ENCODE peak calls at places on chromosomes 5 and 9, in five cellular contexts. One of them, this sample, is unnamed.

GRCh38 chr5:180141068-180141660 is 67.8 kb downstream of the RASGEF1C start:
- DNase-seq in bronchial epithelial cell: no peak
- DNase-seq in right atrium auricular region: peak
- DNase-seq in cardiac fibroblast: no peak
- DNase-seq in A673: no peak
- DNase-seq in this sample: no peak

GRCh38 chr5:140228364-140228837 is 53.4 kb downstream of the CYSTM1 start:
- DNase-seq in bronchial epithelial cell: no peak
- DNase-seq in right atrium auricular region: no peak
- DNase-seq in cardiac fibroblast: no peak
- DNase-seq in A673: no peak
- DNase-seq in this sample: no peak

GRCh38 chr5:123156577-123157296 is 67.7 kb downstream of the PRDM6 start:
- DNase-seq in bronchial epithelial cell: peak
- DNase-seq in right atrium auricular region: no peak
- DNase-seq in cardiac fibroblast: peak
- DNase-seq in A673: no peak
- DNase-seq in this sample: no peak

GRCh38 chr5:82397741-82398320 is 119.7 kb upstream of the RPS23 start:
- DNase-seq in bronchial epithelial cell: peak
- DNase-seq in right atrium auricular region: no peak
- DNase-seq in cardiac fibroblast: peak
- DNase-seq in A673: no peak
- DNase-seq in this sample: no peak

GRCh38 chr9:115628426-115628825 is 510.5 kb upstream of the TNC start:
- DNase-seq in bronchial epithelial cell: no peak
- DNase-seq in right atrium auricular region: no peak
- DNase-seq in cardiac fibroblast: no peak
- DNase-seq in A673: no peak
- DNase-seq in this sample: no peak

GRCh38 chr5:178651046-178651810 is 24.4 kb upstream of the CLK4 start:
- DNase-seq in bronchial epithelial cell: peak
- DNase-seq in right atrium auricular region: no peak
- DNase-seq in cardiac fibroblast: peak
- DNase-seq in A673: no peak
- DNase-seq in this sample: no peak

GRCh38 chr9:109922617-109923260 is 142.7 kb downstream of the PALM2AKAP2 start:
- DNase-seq in bronchial epithelial cell: no peak
- DNase-seq in right atrium auricular region: no peak
- DNase-seq in cardiac fibroblast: no peak
- DNase-seq in A673: no peak
- DNase-seq in this sample: no peak

GRCh38 chr5:132190161-132190817 is 37.4 kb downstream of the P4HA2 start:
- DNase-seq in bronchial epithelial cell: peak
- DNase-seq in right atrium auricular region: no peak
- DNase-seq in cardiac fibroblast: peak
- DNase-seq in A673: peak
- DNase-seq in this sample: peak

GRCh38 chr5:43110606-43111170 is 10.0 kb upstream of the ZNF131 start:
- DNase-seq in bronchial epithelial cell: peak
- DNase-seq in right atrium auricular region: no peak
- DNase-seq in cardiac fibroblast: no peak
- DNase-seq in A673: no peak
- DNase-seq in this sample: no peak

GRCh38 chr9:88641471-88642240 is 106.7 kb downstream of the NXNL2 start:
- DNase-seq in bronchial epithelial cell: no peak
- DNase-seq in right atrium auricular region: no peak
- DNase-seq in cardiac fibroblast: no peak
- DNase-seq in A673: no peak
- DNase-seq in this sample: no peak

GRCh38 chr5:176647870-176648466 is 684 bp downstream of the TSPAN17 start:
- DNase-seq in bronchial epithelial cell: peak
- DNase-seq in right atrium auricular region: no peak
- DNase-seq in cardiac fibroblast: no peak
- DNase-seq in A673: peak
- DNase-seq in this sample: no peak

GRCh38 chr9:131302244-131303075 is 12.9 kb downstream of the PLPP7 start:
- DNase-seq in bronchial epithelial cell: no peak
- DNase-seq in right atrium auricular region: no peak
- DNase-seq in cardiac fibroblast: no peak
- DNase-seq in A673: no peak
- DNase-seq in this sample: no peak

GRCh38 chr9:122206118-122207046 is 22.4 kb downstream of the LHX6 start:
- DNase-seq in bronchial epithelial cell: peak
- DNase-seq in right atrium auricular region: no peak
- DNase-seq in cardiac fibroblast: peak
- DNase-seq in A673: no peak
- DNase-seq in this sample: peak

GRCh38 chr5:87940775-87941174 is 327.9 kb downstream of the TMEM161B start:
- DNase-seq in bronchial epithelial cell: no peak
- DNase-seq in right atrium auricular region: no peak
- DNase-seq in cardiac fibroblast: no peak
- DNase-seq in A673: no peak
- DNase-seq in this sample: no peak

GRCh38 chr5:36657563-36657995 is 51.2 kb downstream of the SLC1A3 start:
- DNase-seq in bronchial epithelial cell: peak
- DNase-seq in right atrium auricular region: peak
- DNase-seq in cardiac fibroblast: peak
- DNase-seq in A673: peak
- DNase-seq in this sample: peak

GRCh38 chr5:124865603-124866354 is 119.3 kb upstream of the ZNF608 start:
- DNase-seq in bronchial epithelial cell: peak
- DNase-seq in right atrium auricular region: no peak
- DNase-seq in cardiac fibroblast: peak
- DNase-seq in A673: no peak
- DNase-seq in this sample: no peak

GRCh38 chr9:75612754-75613153 is 277.7 kb upstream of the PCSK5 start:
- DNase-seq in bronchial epithelial cell: peak
- DNase-seq in right atrium auricular region: no peak
- DNase-seq in cardiac fibroblast: no peak
- DNase-seq in A673: no peak
- DNase-seq in this sample: no peak

GRCh38 chr9:35556781-35557180 is 48.3 kb upstream of the TESK1 start:
- DNase-seq in bronchial epithelial cell: no peak
- DNase-seq in right atrium auricular region: no peak
- DNase-seq in cardiac fibroblast: no peak
- DNase-seq in A673: no peak
- DNase-seq in this sample: no peak

GRCh38 chr5:24289582-24289981 is 355.2 kb downstream of the CDH10 start:
- DNase-seq in bronchial epithelial cell: no peak
- DNase-seq in right atrium auricular region: no peak
- DNase-seq in cardiac fibroblast: no peak
- DNase-seq in A673: no peak
- DNase-seq in this sample: no peak

GRCh38 chr5:144331361-144331760 is 160.7 kb downstream of the KCTD16 start:
- DNase-seq in bronchial epithelial cell: no peak
- DNase-seq in right atrium auricular region: no peak
- DNase-seq in cardiac fibroblast: no peak
- DNase-seq in A673: no peak
- DNase-seq in this sample: no peak

GRCh38 chr5:144328980-144329379 is 158.3 kb downstream of the KCTD16 start:
- DNase-seq in bronchial epithelial cell: no peak
- DNase-seq in right atrium auricular region: no peak
- DNase-seq in cardiac fibroblast: no peak
- DNase-seq in A673: no peak
- DNase-seq in this sample: no peak

GRCh38 chr5:144325532-144325931 is 154.9 kb downstream of the KCTD16 start:
- DNase-seq in bronchial epithelial cell: no peak
- DNase-seq in right atrium auricular region: no peak
- DNase-seq in cardiac fibroblast: no peak
- DNase-seq in A673: no peak
- DNase-seq in this sample: no peak

GRCh38 chr5:144332265-144332664 is 161.6 kb downstream of the KCTD16 start:
- DNase-seq in bronchial epithelial cell: no peak
- DNase-seq in right atrium auricular region: no peak
- DNase-seq in cardiac fibroblast: peak
- DNase-seq in A673: peak
- DNase-seq in this sample: no peak

DNA sequence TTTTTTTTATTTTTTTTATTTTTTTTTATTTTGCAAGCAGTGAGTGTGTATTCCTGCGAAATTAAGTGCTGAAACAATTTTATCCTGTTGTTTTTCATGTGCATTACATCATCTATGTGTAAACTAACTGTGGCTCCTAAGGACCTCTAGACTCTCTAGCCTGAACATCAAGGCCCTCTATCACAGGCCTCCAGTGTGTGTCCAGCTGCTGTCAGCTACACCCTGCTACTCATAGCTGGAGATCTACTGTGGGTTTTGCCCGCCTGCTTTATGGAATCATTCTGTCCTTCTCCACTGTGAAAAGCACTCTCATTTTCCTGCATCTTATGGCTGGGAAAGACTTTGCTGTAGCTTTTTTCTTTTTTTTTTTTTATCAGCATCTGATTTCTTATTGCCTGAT is 157.8 kb downstream of the KCTD16 start:
- DNase-seq in bronchial epithelial cell: no peak
- DNase-seq in right atrium auricular region: no peak
- DNase-seq in cardiac fibroblast: no peak
- DNase-seq in A673: no peak
- DNase-seq in this sample: no peak
- TF ChIP-seq CTCF in bronchial epithelial cell: no peak
- TF ChIP-seq CTCF in right atrium auricular region: no peak
- TF ChIP-seq CTCF in cardiac fibroblast: no peak
- TF ChIP-seq CTCF in A673: no peak
- TF ChIP-seq CTCF in this sample: no peak

DNA sequence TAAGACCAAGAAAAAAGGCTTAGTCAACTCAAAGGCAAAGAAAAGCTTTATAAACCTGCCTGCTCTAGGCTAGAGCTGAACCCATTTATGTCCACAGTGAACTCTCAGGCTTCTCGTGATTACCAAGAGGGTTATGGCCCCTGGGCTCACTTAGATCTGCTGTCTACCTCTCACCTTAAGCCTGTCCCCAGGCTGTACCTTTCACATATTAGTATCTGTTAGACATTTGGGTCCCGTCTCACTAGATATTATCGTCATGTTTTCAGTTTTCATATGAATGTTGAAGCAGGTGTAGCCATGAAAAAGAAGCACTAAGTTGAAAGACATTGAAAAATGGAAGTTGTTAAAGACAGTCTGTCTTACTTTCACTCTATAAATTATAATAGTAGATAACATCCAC is 75.2 kb upstream of the COX7C start:
- DNase-seq in bronchial epithelial cell: no peak
- DNase-seq in right atrium auricular region: no peak
- DNase-seq in cardiac fibroblast: no peak
- DNase-seq in A673: no peak
- DNase-seq in this sample: no peak
- H3K4me3 ChIP-seq in bronchial epithelial cell: no peak
- H3K4me3 ChIP-seq in right atrium auricular region: no peak
- H3K4me3 ChIP-seq in cardiac fibroblast: no peak
- H3K4me3 ChIP-seq in A673: no peak
- H3K4me3 ChIP-seq in this sample: no peak

DNA sequence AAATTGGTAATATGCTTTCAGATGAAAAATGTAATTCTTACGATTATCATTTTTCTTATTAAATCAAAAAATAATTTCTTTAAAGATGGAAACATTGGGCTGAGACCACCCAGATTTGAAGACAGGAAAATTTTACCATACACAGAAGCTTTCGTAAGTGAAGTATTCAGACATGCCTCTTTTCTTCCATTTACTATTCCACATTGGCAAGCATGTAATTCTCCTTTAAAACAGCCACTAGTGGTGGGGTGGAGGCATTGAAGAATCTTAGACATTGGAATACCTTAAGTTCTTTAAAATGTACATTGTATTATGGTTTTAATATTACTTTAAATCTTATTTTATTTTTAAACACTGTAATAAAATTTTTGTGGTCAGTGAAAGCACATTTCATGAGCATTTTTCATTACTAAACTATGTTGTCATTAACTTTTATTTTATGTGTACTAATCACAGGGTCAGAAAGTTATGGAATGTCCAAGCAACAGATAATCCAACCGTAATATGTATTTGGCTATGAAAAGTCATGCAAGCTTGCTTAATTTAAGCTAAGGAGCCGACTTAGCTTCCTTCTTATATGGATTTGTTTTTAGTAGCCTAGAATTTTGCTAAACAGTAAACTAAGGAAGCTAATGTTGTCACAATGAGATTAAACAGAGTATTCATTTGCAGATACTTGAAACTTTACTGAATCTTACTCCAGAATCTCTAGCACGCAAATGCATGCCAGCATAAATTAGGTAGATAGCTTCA is 97.4 kb upstream of the ALDH1A1 start:
- DNase-seq in bronchial epithelial cell: no peak
- DNase-seq in right atrium auricular region: no peak
- DNase-seq in cardiac fibroblast: peak
- DNase-seq in A673: no peak
- DNase-seq in this sample: peak
- TF ChIP-seq CTCF in bronchial epithelial cell: no peak
- TF ChIP-seq CTCF in right atrium auricular region: no peak
- TF ChIP-seq CTCF in cardiac fibroblast: no peak
- TF ChIP-seq CTCF in A673: no peak
- TF ChIP-seq CTCF in this sample: peak

DNA sequence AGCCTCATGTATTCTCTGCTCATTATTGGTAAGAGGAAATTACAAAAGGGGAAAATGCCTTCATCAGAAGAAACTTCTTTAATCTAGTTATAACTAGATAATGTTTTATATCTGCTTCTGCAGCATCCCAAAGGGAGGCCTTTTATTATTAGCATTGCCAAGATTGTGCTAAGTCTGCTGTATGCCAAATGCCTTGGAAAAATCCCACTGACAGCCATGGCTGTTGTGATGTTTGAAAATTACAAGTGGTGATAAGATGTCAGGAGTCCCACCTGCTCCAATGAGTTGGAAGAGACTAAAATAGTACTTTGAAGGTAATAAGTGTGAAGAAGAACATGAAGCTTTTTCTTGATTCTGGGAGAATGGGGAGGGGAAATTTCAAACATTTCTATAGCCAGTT is 345.0 kb downstream of the GABRB2 start:
- DNase-seq in bronchial epithelial cell: no peak
- DNase-seq in right atrium auricular region: no peak
- DNase-seq in cardiac fibroblast: no peak
- DNase-seq in A673: no peak
- DNase-seq in this sample: no peak
- H3K4me3 ChIP-seq in bronchial epithelial cell: no peak
- H3K4me3 ChIP-seq in right atrium auricular region: no peak
- H3K4me3 ChIP-seq in cardiac fibroblast: no peak
- H3K4me3 ChIP-seq in A673: no peak
- H3K4me3 ChIP-seq in this sample: no peak

GRCh38 chr5:92909545-92909962 is 671.5 kb downstream of the NR2F1-AS1 start:
- DNase-seq in bronchial epithelial cell: no peak
- DNase-seq in right atrium auricular region: no peak
- DNase-seq in cardiac fibroblast: no peak
- DNase-seq in A673: peak
- DNase-seq in this sample: no peak

GRCh38 chr5:92908952-92909351 is 672.1 kb downstream of the NR2F1-AS1 start:
- DNase-seq in bronchial epithelial cell: no peak
- DNase-seq in right atrium auricular region: no peak
- DNase-seq in cardiac fibroblast: no peak
- DNase-seq in A673: no peak
- DNase-seq in this sample: no peak

GRCh38 chr5:92911851-92912250 is 669.2 kb downstream of the NR2F1-AS1 start:
- DNase-seq in bronchial epithelial cell: no peak
- DNase-seq in right atrium auricular region: no peak
- DNase-seq in cardiac fibroblast: no peak
- DNase-seq in A673: no peak
- DNase-seq in this sample: no peak

GRCh38 chr5:92911293-92911692 is 669.7 kb downstream of the NR2F1-AS1 start:
- DNase-seq in bronchial epithelial cell: no peak
- DNase-seq in right atrium auricular region: no peak
- DNase-seq in cardiac fibroblast: no peak
- DNase-seq in A673: no peak
- DNase-seq in this sample: no peak

GRCh38 chr5:92912280-92912679 is 668.7 kb downstream of the NR2F1-AS1 start:
- DNase-seq in bronchial epithelial cell: no peak
- DNase-seq in right atrium auricular region: no peak
- DNase-seq in cardiac fibroblast: no peak
- DNase-seq in A673: no peak
- DNase-seq in this sample: no peak
- TF ChIP-seq CTCF in bronchial epithelial cell: no peak
- TF ChIP-seq CTCF in right atrium auricular region: no peak
- TF ChIP-seq CTCF in cardiac fibroblast: no peak
- TF ChIP-seq CTCF in A673: no peak
- TF ChIP-seq CTCF in this sample: no peak